ENCODE peak calls at places on chromosomes 1 and 21, in eight cellular contexts. M is AG04449, N is HAP-1, H is cardiac muscle cell, S is PC-9, B is right cardiac atrium, C is hepatocyte, F is MM.1S. D is an unnamed sample.

GRCh38 chr1:68112835-68113243 is 62.4 kb upstream of the DIRAS3 start:
- DNase-seq in M (no peak), N (no peak), H (no peak), S (peak), B (peak), C (no peak), F (no peak), D (peak)

GRCh38 chr1:216290074-216290473 is 133.2 kb downstream of the USH2A start:
- DNase-seq in M (no peak), N (no peak), H (no peak), S (no peak), B (no peak), C (no peak), F (no peak), D (no peak)

GRCh38 chr1:25356848-25357247 is 18.7 kb downstream of the TMEM50A start:
- DNase-seq in M (no peak), N (no peak), H (no peak), S (no peak), B (no peak), C (no peak), F (no peak), D (no peak)

GRCh38 chr1:31706384-31707058 is 2.7 kb upstream of the COL16A1 start:
- DNase-seq in M (no peak), N (no peak), H (no peak), S (no peak), B (no peak), C (no peak), F (no peak), D (no peak)

GRCh38 chr1:177368255-177368654 is 197.5 kb downstream of the BRINP2 start:
- DNase-seq in M (no peak), N (no peak), H (no peak), S (no peak), B (no peak), C (no peak), F (no peak), D (no peak)

GRCh38 chr21:45551316-45551715 is 9.1 kb upstream of the SLC19A1 start:
- DNase-seq in M (peak), N (no peak), H (no peak), S (peak), B (no peak), C (no peak), F (no peak), D (peak)

GRCh38 chr1:6672558-6672957 is 29.1 kb downstream of the DNAJC11 start:
- DNase-seq in M (no peak), N (no peak), H (peak), S (no peak), B (no peak), C (peak), F (no peak), D (no peak)

GRCh38 chr1:177021741-177022140 is 142.8 kb downstream of the ASTN1 start:
- DNase-seq in M (no peak), N (no peak), H (no peak), S (no peak), B (no peak), C (no peak), F (no peak), D (no peak)

GRCh38 chr1:64917328-64917861 is 49.0 kb downstream of the JAK1 start:
- DNase-seq in M (peak), N (no peak), H (no peak), S (peak), B (peak), C (peak), F (no peak), D (peak)

GRCh38 chr1:12172042-12172851 is 5.5 kb downstream of the TNFRSF1B start:
- DNase-seq in M (no peak), N (no peak), H (no peak), S (no peak), B (no peak), C (no peak), F (no peak), D (no peak)

GRCh38 chr1:215543191-215543606 is 23.9 kb upstream of the KCTD3 start:
- DNase-seq in M (no peak), N (no peak), H (no peak), S (peak), B (no peak), C (peak), F (peak), D (no peak)

GRCh38 chr1:8947127-8947691 is 1.5 kb downstream of the CA6 start:
- DNase-seq in M (no peak), N (no peak), H (no peak), S (no peak), B (no peak), C (no peak), F (no peak), D (no peak)

GRCh38 chr21:41171210-41171609 is 3.2 kb downstream of the BACE2 start:
- DNase-seq in M (no peak), N (no peak), H (no peak), S (no peak), B (peak), C (no peak), F (no peak), D (no peak)

GRCh38 chr1:14168663-14169062 is 429.8 kb upstream of the KAZN start:
- DNase-seq in M (no peak), N (no peak), H (no peak), S (no peak), B (no peak), C (no peak), F (no peak), D (no peak)

GRCh38 chr1:38123356-38123755 is 76.8 kb upstream of the POU3F1 start:
- DNase-seq in M (no peak), N (no peak), H (no peak), S (peak), B (no peak), C (no peak), F (no peak), D (peak)

GRCh38 chr1:20100632-20101355 is 18.5 kb downstream of the PLA2G2D start:
- DNase-seq in M (no peak), N (peak), H (peak), S (peak), B (no peak), C (peak), F (peak), D (peak)

GRCh38 chr1:99647460-99647859 is 1.5 kb downstream of the PALMD start:
- DNase-seq in M (no peak), N (no peak), H (no peak), S (no peak), B (peak), C (no peak), F (no peak), D (no peak)

GRCh38 chr1:7253118-7253480 is 467.8 kb downstream of the CAMTA1 start:
- DNase-seq in M (no peak), N (no peak), H (no peak), S (no peak), B (no peak), C (no peak), F (no peak), D (no peak)

GRCh38 chr1:17097787-17098186 is 21.5 kb downstream of the PADI2 start:
- DNase-seq in M (no peak), N (no peak), H (no peak), S (no peak), B (no peak), C (no peak), F (no peak), D (no peak)

GRCh38 chr1:68163220-68163619 is 69.1 kb downstream of the WLS start:
- DNase-seq in M (no peak), N (no peak), H (no peak), S (no peak), B (no peak), C (no peak), F (no peak), D (no peak)

GRCh38 chr1:98086156-98086555 is 165.3 kb upstream of the DPYD start:
- DNase-seq in M (peak), N (no peak), H (no peak), S (no peak), B (no peak), C (no peak), F (no peak), D (no peak)

GRCh38 chr1:90347366-90347765 is 352.5 kb downstream of the ZNF326 start:
- DNase-seq in M (no peak), N (no peak), H (no peak), S (no peak), B (no peak), C (peak), F (no peak), D (no peak)

GRCh38 chr21:42474043-42474831 is 21.8 kb downstream of the RSPH1 start:
- DNase-seq in M (no peak), N (no peak), H (no peak), S (peak), B (peak), C (peak), F (no peak), D (peak)

GRCh38 chr1:214474467-214474866 is 76.9 kb downstream of the PTPN14 start:
- DNase-seq in M (no peak), N (no peak), H (no peak), S (no peak), B (no peak), C (no peak), F (no peak), D (no peak)

GRCh38 chr1:240294566-240294965 is 202.9 kb downstream of the FMN2 start:
- DNase-seq in M (no peak), N (no peak), H (peak), S (no peak), B (no peak), C (no peak), F (no peak), D (no peak)

GRCh38 chr1:63320024-63320799 is 2.2 kb upstream of the FOXD3 start:
- DNase-seq in M (no peak), N (no peak), H (no peak), S (no peak), B (no peak), C (peak), F (no peak), D (no peak)

GRCh38 chr1:223257856-223258255 is 106.1 kb downstream of the SUSD4 start:
- DNase-seq in M (no peak), N (no peak), H (peak), S (no peak), B (no peak), C (no peak), F (no peak), D (no peak)

GRCh38 chr1:150575518-150576366 is 3.7 kb downstream of the MCL1 start:
- DNase-seq in M (no peak), N (no peak), H (no peak), S (no peak), B (no peak), C (peak), F (no peak), D (no peak)

GRCh38 chr1:241934181-241934815 is 23.3 kb upstream of the BECN2 start:
- DNase-seq in M (no peak), N (peak), H (peak), S (no peak), B (no peak), C (peak), F (no peak), D (no peak)

GRCh38 chr21:41396452-41397107 is 29.5 kb upstream of the MX1 start:
- DNase-seq in M (no peak), N (no peak), H (no peak), S (peak), B (no peak), C (peak), F (no peak), D (no peak)

GRCh38 chr1:150259758-150260669 is 2.4 kb downstream of the CA14 start:
- DNase-seq in M (no peak), N (peak), H (peak), S (peak), B (no peak), C (peak), F (no peak), D (no peak)

GRCh38 chr1:119367332-119368124 is 1.1 kb upstream of the HAO2 start:
- DNase-seq in M (no peak), N (no peak), H (peak), S (no peak), B (no peak), C (peak), F (peak), D (peak)

DNA sequence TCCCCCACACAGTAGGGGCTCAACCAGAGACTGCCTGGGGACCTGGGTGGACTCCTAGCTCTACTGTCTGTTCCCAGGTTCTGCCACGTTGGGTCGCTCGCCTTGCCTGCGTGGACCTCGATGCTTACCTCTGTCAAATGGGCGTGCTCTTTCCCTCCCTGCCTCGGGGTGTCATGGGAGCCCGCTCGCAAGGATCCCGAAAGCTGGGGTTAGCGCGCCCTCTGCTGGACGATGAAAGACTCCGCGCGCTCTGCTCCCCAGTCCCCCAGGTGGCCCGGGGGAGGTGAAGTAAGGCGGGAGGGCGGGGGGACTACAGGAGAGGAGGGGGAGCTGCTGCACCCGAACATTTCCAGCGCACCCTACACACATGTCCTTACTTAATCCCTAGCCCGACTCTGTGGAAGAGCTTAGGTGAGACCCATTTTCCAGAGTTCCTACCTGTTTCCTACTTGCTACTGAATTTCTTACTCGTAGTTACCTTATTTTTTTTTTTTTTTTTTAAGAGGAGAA is 2.3 kb upstream of the BSND start:
- DNase-seq in M (no peak), N (peak), H (peak), S (peak), B (peak), C (peak), F (peak), D (peak)
- H3K4me3 ChIP-seq in M (no peak), N (no peak), H (no peak), S (peak), B (no peak), C (no peak), F (peak), D (no peak)

GRCh38 chr1:198934414-198934813 is 295.6 kb downstream of the PTPRC start:
- DNase-seq in M (no peak), N (no peak), H (no peak), S (no peak), B (no peak), C (no peak), F (no peak), D (no peak)
- H3K4me3 ChIP-seq in M (peak), N (peak), H (no peak), S (peak), B (peak), C (peak), F (no peak), D (peak)

GRCh38 chr1:111200802-111201161 is 336 bp upstream of the DENND2D start:
- DNase-seq in M (no peak), N (no peak), H (no peak), S (no peak), B (no peak), C (no peak), F (no peak), D (no peak)

GRCh38 chr1:111202366-111202706 is 1.9 kb upstream of the DENND2D start:
- DNase-seq in M (no peak), N (no peak), H (no peak), S (peak), B (no peak), C (no peak), F (no peak), D (no peak)

GRCh38 chr1:111202707-111203623 is 2.5 kb upstream of the DENND2D start:
- DNase-seq in M (no peak), N (no peak), H (no peak), S (peak), B (no peak), C (no peak), F (no peak), D (no peak)

GRCh38 chr1:111199881-111200801 is at the start of gene DENND2D:
- DNase-seq in M (no peak), N (no peak), H (no peak), S (peak), B (peak), C (no peak), F (no peak), D (no peak)

DNA sequence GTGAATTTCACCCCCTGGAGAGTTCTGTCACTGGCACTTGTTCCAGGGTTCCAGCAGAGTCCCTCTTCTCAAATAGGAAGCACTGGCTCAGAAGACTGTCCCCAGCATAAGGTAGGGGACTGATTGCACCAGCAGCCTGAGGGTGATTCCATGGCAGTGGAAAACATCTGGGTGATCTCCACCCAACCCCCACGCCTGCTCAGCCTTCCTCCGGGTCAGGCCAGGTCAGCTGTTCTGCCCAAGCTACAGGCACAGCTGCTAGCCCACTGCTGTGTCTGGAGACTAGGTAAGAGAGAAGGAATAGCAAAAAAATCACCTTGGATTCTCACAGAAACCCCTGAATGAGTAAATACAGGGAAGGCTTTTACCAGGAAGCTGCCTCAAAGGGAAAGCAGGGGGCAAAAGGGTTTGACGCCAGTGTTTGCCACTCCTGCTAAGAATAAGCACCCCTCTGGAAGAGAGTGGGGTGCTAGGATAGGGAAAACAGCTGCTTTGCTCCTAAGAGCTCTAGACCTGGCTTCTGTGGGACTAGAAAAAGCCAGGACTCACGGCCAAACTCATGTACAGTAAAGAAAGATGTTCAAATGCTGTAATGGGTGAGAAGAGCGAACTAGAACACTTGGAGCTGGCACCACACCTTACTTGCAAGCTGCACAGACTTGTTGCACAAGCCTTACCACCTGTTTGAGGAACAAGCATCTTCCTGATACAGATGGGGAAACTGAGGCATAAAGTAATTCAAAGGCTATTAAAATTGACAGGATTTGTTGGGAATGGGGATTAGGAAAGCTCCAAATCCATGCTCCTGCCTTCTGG is 1.0 kb upstream of the DENND2D start:
- DNase-seq in M (no peak), N (no peak), H (no peak), S (no peak), B (no peak), C (no peak), F (no peak), D (no peak)
- H3K4me3 ChIP-seq in M (no peak), N (no peak), H (no peak), S (peak), B (no peak), C (no peak), F (no peak), D (no peak)

DNA sequence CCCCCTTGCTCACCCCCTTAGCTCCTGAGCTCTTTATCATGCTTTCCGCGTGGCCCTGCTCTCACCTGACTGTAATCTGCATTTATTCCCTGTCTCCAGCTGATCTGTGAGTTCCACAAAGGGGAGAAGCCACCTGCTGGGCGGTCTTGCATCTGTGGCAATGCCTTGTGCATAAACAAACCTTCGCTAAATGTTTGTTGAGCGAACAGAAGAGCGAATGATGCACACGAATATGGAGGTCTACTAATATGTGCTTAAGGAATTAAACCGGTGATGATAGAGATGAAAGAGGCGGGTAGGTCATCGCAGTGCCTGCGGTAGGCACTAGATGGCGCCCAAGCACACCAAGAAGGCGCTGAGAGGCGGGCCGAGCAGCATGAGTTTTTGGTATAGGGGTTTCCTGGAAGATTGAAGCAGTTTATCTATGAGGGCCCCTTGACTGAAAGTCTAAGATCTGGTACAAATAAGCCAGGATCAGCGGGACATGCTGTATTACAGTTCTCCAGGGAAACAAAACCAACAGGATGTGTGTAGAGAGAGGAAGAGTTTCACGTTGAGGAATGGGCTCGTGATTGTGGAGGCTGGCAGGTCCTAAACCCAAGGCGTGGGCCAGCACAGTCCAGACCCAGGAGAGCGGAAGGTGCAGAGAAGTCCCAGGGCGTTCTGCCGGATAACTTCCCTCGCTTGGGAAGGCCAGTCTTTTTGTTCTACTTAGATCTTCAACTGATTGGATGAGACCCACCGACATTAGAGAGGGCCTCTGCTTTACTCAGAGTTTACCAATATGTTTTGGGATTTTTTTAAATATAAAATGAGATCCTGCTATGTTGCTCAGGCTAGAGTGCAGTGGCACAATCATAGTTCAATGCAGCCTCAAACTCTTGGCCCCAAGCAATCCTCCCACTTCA is 34.7 kb downstream of the TOMM20 start:
- DNase-seq in M (no peak), N (peak), H (peak), S (peak), B (peak), C (peak), F (peak), D (peak)
- H3K4me3 ChIP-seq in M (no peak), N (no peak), H (no peak), S (no peak), B (no peak), C (no peak), F (no peak), D (no peak)

GRCh38 chr1:243474906-243475305 is 219.1 kb downstream of the SDCCAG8 start:
- DNase-seq in M (no peak), N (no peak), H (no peak), S (no peak), B (no peak), C (no peak), F (no peak), D (no peak)
- H3K4me3 ChIP-seq in M (no peak), N (no peak), H (no peak), S (no peak), B (no peak), C (no peak), F (no peak), D (no peak)

DNA sequence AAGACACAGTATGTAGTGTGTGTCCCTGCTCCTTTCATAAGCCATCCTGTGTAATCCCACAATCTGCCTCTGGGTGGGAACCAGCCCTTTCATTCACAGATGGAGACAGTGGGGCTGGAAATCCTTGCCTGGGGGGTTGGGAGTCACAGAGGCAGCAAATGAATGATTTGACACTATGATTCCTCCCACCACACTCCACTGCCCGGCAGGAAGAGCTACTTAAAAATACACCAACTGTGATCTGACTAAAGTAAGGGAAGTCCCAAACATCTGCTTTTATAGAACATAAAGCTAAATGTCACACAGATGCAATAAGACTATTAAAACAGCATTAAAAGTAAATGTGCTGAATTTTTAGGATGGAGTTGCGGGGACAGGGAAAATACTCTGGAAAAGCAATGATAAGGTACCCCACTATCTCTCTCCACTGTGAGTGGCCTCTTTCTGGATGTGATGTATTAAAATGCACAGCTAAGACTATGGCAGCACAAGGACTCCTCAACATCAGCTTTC is 4.3 kb downstream of the PARP1 start:
- DNase-seq in M (no peak), N (peak), H (no peak), S (no peak), B (no peak), C (no peak), F (no peak), D (peak)
- H3K4me3 ChIP-seq in M (no peak), N (no peak), H (no peak), S (no peak), B (no peak), C (no peak), F (no peak), D (no peak)